ENCODE peak calls at places on chromosomes 16 and 17, in five cellular contexts. J is left cardiac atrium, O is cardiac septum, T is astrocyte of the hippocampus, X is pancreas. G is an unnamed sample.
A peak's percentile ranks its signal among the peaks of the same experiment; 100 is the strongest.

GRCh38 chr17:49512296-49513043 is 17.4 kb downstream of the NGFR start:
- DNase-seq in T (no peak), J (peak; percentile 7), X (no peak), O (no peak), G (no peak)

GRCh38 chr17:45428050-45428953 is 4.4 kb downstream of the ARHGAP27 start:
- DNase-seq in T (peak; percentile 86), O (peak; percentile 93), J (peak; percentile 74), X (peak; percentile 81), G (peak; percentile 61)

GRCh38 chr17:81976332-81977210 is 858 bp upstream of the ASPSCR1 start:
- DNase-seq in O (no peak), X (peak; percentile 79), J (no peak), T (peak; percentile 39), G (no peak)

GRCh38 chr17:60901222-60901621 is 223.6 kb downstream of the BCAS3 start:
- DNase-seq in T (peak; percentile 23), X (no peak), J (no peak), O (no peak), G (no peak)

GRCh38 chr16:14302399-14303181 is 231.5 kb downstream of the MRTFB start:
- DNase-seq in X (peak; percentile 70), T (peak; percentile 60), O (no peak), J (peak; percentile 43), G (no peak)

GRCh38 chr16:54407596-54407995 is 121.0 kb upstream of the IRX3 start:
- DNase-seq in O (no peak), T (peak; percentile 65), J (no peak), X (no peak), G (peak; percentile 52)

GRCh38 chr16:11705311-11705710 is 37.1 kb downstream of the SNN start:
- DNase-seq in T (no peak), O (no peak), J (no peak), X (no peak), G (no peak)

GRCh38 chr17:15261818-15262290 is 3.3 kb downstream of the PMP22 start:
- DNase-seq in O (no peak), X (no peak), J (peak; percentile 49), T (peak; percentile 66), G (peak; percentile 51)

GRCh38 chr17:77771587-77771986 is 186.9 kb upstream of the TNRC6C start:
- DNase-seq in O (no peak), X (no peak), J (no peak), T (no peak), G (no peak)

GRCh38 chr16:16982614-16983013 is 488.1 kb downstream of the XYLT1 start:
- DNase-seq in X (no peak), J (no peak), T (no peak), O (no peak), G (no peak)

GRCh38 chr16:56688762-56689161 is 6.5 kb downstream of the MT1X start:
- DNase-seq in O (no peak), T (no peak), X (no peak), J (no peak), G (no peak)

GRCh38 chr17:67212716-67213417 is 32.1 kb downstream of the HELZ start:
- DNase-seq in T (peak; percentile 58), O (no peak), X (no peak), J (no peak), G (peak; percentile 55)

GRCh38 chr16:53131363-53132071 is 76.7 kb downstream of the CHD9 start:
- DNase-seq in J (peak; percentile 73), O (peak; percentile 83), T (peak; percentile 72), X (peak; percentile 77), G (peak; percentile 34)

GRCh38 chr17:68351395-68351794 is 60.1 kb downstream of the ARSG start:
- DNase-seq in T (no peak), O (no peak), X (no peak), J (no peak), G (no peak)

GRCh38 chr16:61993076-61993475 is 43.2 kb downstream of the CDH8 start:
- DNase-seq in J (no peak), O (no peak), X (no peak), T (no peak), G (no peak)

GRCh38 chr17:49993423-49994037 is 1.5 kb downstream of the DLX3 start:
- DNase-seq in T (peak; percentile 45), X (peak; percentile 42), O (peak; percentile 70), J (no peak), G (no peak)

GRCh38 chr16:64339052-64339770 is 782.7 kb downstream of the CDH11 start:
- DNase-seq in J (no peak), X (no peak), T (peak; percentile 6), O (no peak), G (peak; percentile 67)

GRCh38 chr17:78325076-78325712 is 34.7 kb downstream of the SOCS3 start:
- DNase-seq in T (peak; percentile 80), J (peak; percentile 82), X (peak; percentile 32), O (no peak), G (peak; percentile 75)

GRCh38 chr17:81577278-81578000 is 25.3 kb upstream of the FAAP100 start:
- DNase-seq in X (no peak), J (no peak), O (no peak), T (no peak), G (no peak)

GRCh38 chr16:85072947-85073346 is 39.3 kb downstream of the CIBAR2 start:
- DNase-seq in X (no peak), J (peak; percentile 63), T (no peak), O (no peak), G (peak; percentile 22)

GRCh38 chr17:79951361-79952264 is 84.1 kb downstream of the TBC1D16 start:
- DNase-seq in J (peak; percentile 63), X (peak; percentile 77), O (peak; percentile 77), T (peak; percentile 98), G (peak; percentile 94)

GRCh38 chr17:67619555-67619954 is 98.2 kb upstream of the NOL11 start:
- DNase-seq in T (no peak), O (peak; percentile 57), X (no peak), J (no peak), G (no peak)

GRCh38 chr17:38747385-38748328 is 479 bp downstream of the PCGF2 start:
- DNase-seq in J (peak; percentile 74), O (no peak), T (peak; percentile 55), X (peak; percentile 76), G (no peak)

GRCh38 chr17:2055494-2056220 is 754 bp downstream of the HIC1 start:
- DNase-seq in O (no peak), J (no peak), T (peak; percentile 75), X (no peak), G (peak; percentile 47)

GRCh38 chr17:42642377-42642776 is 16.7 kb upstream of the TUBG2 start:
- DNase-seq in J (no peak), O (no peak), T (no peak), X (no peak), G (no peak)

G was measured in astrocyte of the spinal cord.